ENCODE peak calls at places on chromosomes 5 and 9, in five cellular contexts. I is HFFc6, L is heart left ventricle, Y is pancreas, U is heart right ventricle. E is an unnamed sample.

GRCh38 chr5:66655395-66656324 is 59.5 kb downstream of the MAST4 start:
- DNase-seq in Y (peak; percentile 18), I (no peak), U (no peak), L (no peak), E (no peak)

GRCh38 chr5:180084638-180085561 is 13.3 kb upstream of the RNF130 start:
- DNase-seq in I (no peak), Y (peak; percentile 79), U (no peak), L (no peak), E (no peak)

GRCh38 chr5:65100846-65101678 is 332.3 kb downstream of the CWC27 start:
- DNase-seq in U (peak; percentile 59), L (peak; percentile 61), Y (peak; percentile 66), I (peak; percentile 67), E (peak; percentile 72)

GRCh38 chr5:164637931-164638521 is 1132.6 kb downstream of the MAT2B start:
- DNase-seq in U (no peak), L (no peak), Y (peak; percentile 8), I (no peak), E (no peak)

GRCh38 chr5:66807743-66808142 is 211.6 kb downstream of the MAST4 start:
- DNase-seq in U (no peak), Y (no peak), L (no peak), I (peak; percentile 72), E (peak; percentile 16)

GRCh38 chr9:108688051-108688450 is 167.7 kb downstream of the ACTL7B start:
- DNase-seq in L (no peak), I (no peak), Y (no peak), U (no peak), E (no peak)

GRCh38 chr5:157447246-157447645 is 12.8 kb upstream of the NIPAL4 start:
- DNase-seq in I (no peak), Y (peak; percentile 26), L (no peak), U (no peak), E (no peak)

GRCh38 chr5:169161022-169161680 is 139.8 kb downstream of the SLIT3 start:
- DNase-seq in L (no peak), I (peak; percentile 75), Y (peak; percentile 64), U (peak; percentile 16), E (peak; percentile 41)

GRCh38 chr9:126474201-126474765 is 139.4 kb upstream of the LMX1B start:
- DNase-seq in Y (no peak), L (no peak), U (no peak), I (peak; percentile 49), E (peak; percentile 15)

GRCh38 chr5:76406567-76407155 is 3.6 kb downstream of the IQGAP2 start:
- DNase-seq in I (no peak), L (no peak), U (no peak), Y (no peak), E (no peak)

GRCh38 chr5:38636626-38637025 is 80.2 kb upstream of the LIFR start:
- DNase-seq in Y (peak; percentile 70), L (no peak), I (no peak), U (no peak), E (no peak)

GRCh38 chr9:29332789-29333188 is 1759.5 kb upstream of the C9orf72 start:
- DNase-seq in L (no peak), I (peak; percentile 36), Y (no peak), U (no peak), E (no peak)

GRCh38 chr9:34496149-34496712 is 26.6 kb downstream of the ENHO start:
- DNase-seq in I (no peak), L (no peak), U (no peak), Y (no peak), E (no peak)

GRCh38 chr9:126375386-126375785 is 48.8 kb downstream of the MVB12B start:
- DNase-seq in L (no peak), U (no peak), Y (no peak), I (no peak), E (no peak)

GRCh38 chr5:152622628-152623027 is 217.5 kb upstream of the NMUR2 start:
- DNase-seq in Y (no peak), I (no peak), L (no peak), U (no peak), E (no peak)

GRCh38 chr9:97615439-97616072 is 17.6 kb downstream of the TSTD2 start:
- DNase-seq in U (peak; percentile 66), Y (peak; percentile 70), I (peak; percentile 45), L (no peak), E (peak; percentile 32)

GRCh38 chr9:99632349-99633038 is 189.2 kb upstream of the NR4A3 start:
- DNase-seq in L (no peak), Y (no peak), U (no peak), I (no peak), E (no peak)

GRCh38 chr9:76373173-76373771 is 21.0 kb downstream of the RFK start:
- DNase-seq in Y (peak; percentile 88), I (no peak), L (peak; percentile 65), U (peak; percentile 36), E (peak; percentile 46)

GRCh38 chr5:87944553-87945320 is 323.9 kb downstream of the TMEM161B start:
- DNase-seq in I (no peak), Y (no peak), U (peak; percentile 52), L (peak; percentile 61), E (no peak)

GRCh38 chr5:175728885-175729828 is 71.3 kb downstream of the HRH2 start:
- DNase-seq in Y (no peak), L (no peak), I (peak; percentile 8), U (no peak), E (no peak)

GRCh38 chr9:27771803-27772545 is 198.7 kb upstream of the C9orf72 start:
- DNase-seq in Y (no peak), L (no peak), U (peak; percentile 9), I (no peak), E (no peak)

GRCh38 chr9:104826109-104826775 is 62.3 kb downstream of the NIPSNAP3B start:
- DNase-seq in I (no peak), U (no peak), L (no peak), Y (no peak), E (no peak)

GRCh38 chr9:131274674-131275331 is 1.5 kb downstream of the FAM78A start:
- DNase-seq in Y (no peak), L (no peak), U (peak; percentile 72), I (no peak), E (no peak)

GRCh38 chr5:57302164-57302563 is 128.3 kb downstream of the GPBP1 start:
- DNase-seq in I (peak; percentile 5), L (no peak), Y (no peak), U (no peak), E (no peak)

GRCh38 chr9:111860443-111860842 is 36.2 kb upstream of the UGCG start:
- DNase-seq in U (no peak), L (no peak), I (no peak), Y (no peak), E (no peak)

GRCh38 chr9:116842658-116843057 is 155.6 kb downstream of the TRIM32 start:
- DNase-seq in L (no peak), U (no peak), Y (no peak), I (no peak), E (no peak)
- TF ChIP-seq CTCF in L (no peak), U (no peak), Y (no peak), I (no peak), E (no peak)

GRCh38 chr5:93899026-93899600 is 157.7 kb upstream of the POU5F2 start:
- DNase-seq in L (no peak), U (no peak), Y (no peak), I (no peak), E (no peak)
- TF ChIP-seq CTCF in L (peak; percentile 10), U (no peak), Y (no peak), I (peak; percentile 80), E (peak; percentile 52)

DNA sequence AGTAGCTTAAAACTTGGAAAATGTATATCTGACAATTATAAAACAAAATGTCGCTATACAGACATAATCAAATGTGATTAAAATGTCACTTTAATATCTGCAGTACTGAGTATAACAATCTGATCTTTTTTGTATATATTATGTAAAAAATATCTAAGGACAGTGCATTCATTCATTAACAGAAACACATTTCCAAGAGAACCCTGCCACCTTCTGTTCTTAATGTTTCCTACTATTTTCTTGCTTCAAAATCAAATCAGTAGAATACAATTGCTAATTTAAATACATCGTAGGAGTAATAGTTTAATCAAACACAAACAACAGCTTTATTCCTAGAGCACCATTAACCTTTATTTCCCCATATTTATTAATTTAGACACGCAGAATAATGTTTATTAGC is 142.6 kb upstream of the ST8SIA4 start:
- DNase-seq in L (no peak), I (no peak), U (no peak), Y (no peak), E (no peak)
- TF ChIP-seq CTCF in L (peak; percentile 23), I (no peak), U (no peak), Y (no peak), E (peak; percentile 6)

DNA sequence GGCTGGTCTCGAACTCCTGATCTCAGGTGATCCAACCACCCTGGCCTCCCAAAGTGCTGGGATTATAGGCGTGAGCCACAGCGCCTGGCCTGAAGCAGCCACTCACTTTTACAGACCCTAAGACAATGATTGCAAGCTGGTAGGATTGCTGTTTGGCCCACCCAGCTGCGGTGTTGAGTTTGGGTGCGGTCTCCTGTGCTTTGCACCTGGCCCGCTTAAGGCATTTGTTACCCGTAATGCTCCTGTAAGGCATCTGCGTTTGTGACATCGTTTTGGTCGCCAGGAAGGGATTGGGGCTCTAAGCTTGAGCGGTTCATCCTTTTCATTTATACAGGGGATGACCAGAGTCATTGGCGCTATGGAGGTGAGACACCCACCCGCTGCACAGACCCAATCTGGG is 1.5 kb downstream of the CA9 start:
- DNase-seq in U (no peak), I (no peak), Y (no peak), L (no peak), E (no peak)
- TF ChIP-seq CTCF in U (no peak), I (no peak), Y (no peak), L (no peak), E (no peak)

GRCh38 chr5:121019112-121019511 is 555.0 kb downstream of the PRR16 start:
- DNase-seq in I (no peak), Y (no peak), U (no peak), L (no peak), E (no peak)

GRCh38 chr5:121021688-121022087 is 557.6 kb downstream of the PRR16 start:
- DNase-seq in U (no peak), Y (no peak), L (no peak), I (no peak), E (no peak)

GRCh38 chr5:121019734-121020133 is 555.6 kb downstream of the PRR16 start:
- DNase-seq in I (no peak), L (no peak), Y (no peak), U (no peak), E (no peak)

DNA sequence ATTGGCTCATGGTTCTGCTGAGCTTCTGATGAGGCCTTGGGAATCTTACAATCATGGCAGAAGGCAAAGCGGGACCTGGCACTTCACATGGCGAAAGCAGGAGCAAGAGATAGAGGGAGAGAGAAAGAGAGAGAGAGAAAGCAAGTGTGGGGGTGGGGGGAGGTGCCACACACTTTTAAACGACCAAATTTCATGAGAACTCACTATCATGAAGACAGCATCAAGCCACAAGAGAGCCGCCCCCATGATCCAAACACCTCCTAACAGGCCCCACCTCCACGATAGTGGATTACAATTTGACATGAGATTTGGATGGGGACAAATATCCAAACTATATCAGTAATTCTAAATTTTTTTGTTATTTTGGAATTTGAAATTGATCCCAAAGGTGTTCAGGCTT is 553.9 kb downstream of the PRR16 start:
- DNase-seq in U (no peak), I (no peak), L (no peak), Y (no peak), E (no peak)
- TF ChIP-seq CTCF in U (no peak), I (no peak), L (no peak), Y (no peak), E (no peak)

E was measured in AG04450.